ENCODE peak calls at places on chromosomes 5 and 9, in six cellular contexts. F is breast epithelium, K is NCI-H2171, C is anterior cingulate cortex, L is NCI-H1930, Q is neural crest cell. H is an unnamed sample.

GRCh38 chr5:66894480-66895240 is 298.5 kb downstream of the MAST4 start:
- DNase-seq in F (no peak), K (no peak), C (no peak), L (no peak), Q (no peak), H (no peak)

GRCh38 chr5:136062563-136063274 is 33.9 kb downstream of the TGFBI start:
- DNase-seq in F (no peak), K (peak), C (no peak), L (no peak), Q (no peak), H (no peak)

GRCh38 chr5:6780802-6781391 is 67.7 kb downstream of the TENT4A start:
- DNase-seq in F (no peak), K (peak), C (no peak), L (no peak), Q (no peak), H (no peak)

GRCh38 chr5:64836190-64836750 is 67.5 kb downstream of the CWC27 start:
- DNase-seq in F (no peak), K (no peak), C (no peak), L (no peak), Q (no peak), H (no peak)

GRCh38 chr5:52491071-52491828 is 296.5 kb upstream of the ITGA1 start:
- DNase-seq in F (no peak), K (peak), C (no peak), L (peak), Q (no peak), H (no peak)

GRCh38 chr5:476814-477175 is 33.8 kb downstream of the EXOC3 start:
- DNase-seq in F (no peak), K (no peak), C (no peak), L (no peak), Q (no peak), H (no peak)

GRCh38 chr5:44774279-44774880 is 34.4 kb upstream of the MRPS30 start:
- DNase-seq in F (no peak), K (peak), C (no peak), L (peak), Q (no peak), H (no peak)

GRCh38 chr9:116027511-116027910 is 126.1 kb upstream of the PAPPA start:
- DNase-seq in F (no peak), K (no peak), C (no peak), L (no peak), Q (no peak), H (no peak)

GRCh38 chr9:133309608-133310007 is 26.4 kb downstream of the SURF6 start:
- DNase-seq in F (no peak), K (no peak), C (no peak), L (no peak), Q (no peak), H (no peak)

GRCh38 chr5:179820127-179820482 is 600 bp upstream of the SQSTM1 start:
- DNase-seq in F (no peak), K (no peak), C (no peak), L (no peak), Q (no peak), H (no peak)

GRCh38 chr9:126440938-126441337 is 114.3 kb downstream of the MVB12B start:
- DNase-seq in F (no peak), K (no peak), C (peak), L (peak), Q (no peak), H (no peak)

GRCh38 chr5:22889714-22890113 is 36.6 kb upstream of the CDH12 start:
- DNase-seq in F (no peak), K (peak), C (no peak), L (no peak), Q (no peak), H (no peak)

GRCh38 chr5:67248703-67249589 is 52.3 kb upstream of the CD180 start:
- DNase-seq in F (no peak), K (no peak), C (no peak), L (no peak), Q (no peak), H (no peak)

GRCh38 chr9:98318834-98319478 is 63.5 kb upstream of the TBC1D2 start:
- DNase-seq in F (no peak), K (no peak), C (no peak), L (no peak), Q (no peak), H (no peak)

GRCh38 chr9:131657456-131657855 is 82.4 kb downstream of the RAPGEF1 start:
- DNase-seq in F (peak), K (no peak), C (no peak), L (no peak), Q (no peak), H (no peak)

GRCh38 chr5:54915466-54916027 is 69.8 kb downstream of the ESM1 start:
- DNase-seq in F (no peak), K (no peak), C (no peak), L (no peak), Q (no peak), H (no peak)

GRCh38 chr9:134390947-134391318 is 64.7 kb downstream of the RXRA start:
- DNase-seq in F (no peak), K (no peak), C (no peak), L (no peak), Q (no peak), H (no peak)

GRCh38 chr5:177483994-177484901 is 10.8 kb upstream of the DBN1 start:
- DNase-seq in F (no peak), K (no peak), C (no peak), L (no peak), Q (no peak), H (no peak)

GRCh38 chr9:87075537-87075936 is 128.2 kb upstream of the GAS1 start:
- DNase-seq in F (no peak), K (no peak), C (no peak), L (no peak), Q (no peak), H (no peak)

GRCh38 chr9:130977811-130978221 is 31.2 kb upstream of the LAMC3 start:
- DNase-seq in F (no peak), K (no peak), C (no peak), L (no peak), Q (no peak), H (no peak)

GRCh38 chr5:171660438-171660837 is 125.2 kb upstream of the SMIM23 start:
- DNase-seq in F (no peak), K (no peak), C (no peak), L (no peak), Q (no peak), H (no peak)

GRCh38 chr5:125476888-125477585 is 730.6 kb upstream of the ZNF608 start:
- DNase-seq in F (no peak), K (no peak), C (no peak), L (no peak), Q (no peak), H (no peak)

GRCh38 chr9:134413112-134413715 is 87.0 kb downstream of the RXRA start:
- DNase-seq in F (no peak), K (no peak), C (no peak), L (no peak), Q (no peak), H (no peak)

GRCh38 chr5:151773979-151774378 is 2.2 kb downstream of the G3BP1 start:
- DNase-seq in F (no peak), K (no peak), C (no peak), L (no peak), Q (no peak), H (no peak)

GRCh38 chr5:112906637-112907036 is 15.4 kb downstream of the REEP5 start:
- DNase-seq in F (no peak), K (no peak), C (no peak), L (no peak), Q (no peak), H (no peak)

GRCh38 chr5:78407458-78407857 is 47.0 kb downstream of the SCAMP1 start:
- DNase-seq in F (no peak), K (no peak), C (no peak), L (no peak), Q (no peak), H (no peak)

GRCh38 chr5:147805030-147805454 is 22.5 kb upstream of the JAKMIP2 start:
- DNase-seq in F (no peak), K (no peak), C (no peak), L (no peak), Q (no peak), H (peak)

GRCh38 chr9:131347376-131348020 is 46.4 kb upstream of the PRRC2B start:
- DNase-seq in F (no peak), K (no peak), C (no peak), L (no peak), Q (no peak), H (no peak)

GRCh38 chr5:43227655-43228054 is 35.6 kb downstream of the NIM1K start:
- DNase-seq in F (no peak), K (no peak), C (no peak), L (no peak), Q (no peak), H (no peak)

GRCh38 chr9:72823971-72824370 is 128.9 kb downstream of the ALDH1A1 start:
- DNase-seq in F (no peak), K (no peak), C (no peak), L (no peak), Q (no peak), H (no peak)

GRCh38 chr5:29561564-29561963 is 1631.9 kb upstream of the CDH6 start:
- DNase-seq in F (no peak), K (no peak), C (no peak), L (no peak), Q (no peak), H (no peak)

GRCh38 chr9:4293293-4293931 is 6.5 kb downstream of the GLIS3 start:
- DNase-seq in F (no peak), K (no peak), C (no peak), L (no peak), Q (no peak), H (no peak)

GRCh38 chr9:137460363-137461315 is 1.5 kb upstream of the NSMF start:
- DNase-seq in F (no peak), K (no peak), C (no peak), L (no peak), Q (no peak), H (no peak)

GRCh38 chr5:39236718-39237117 is 17.4 kb upstream of the FYB1 start:
- DNase-seq in F (no peak), K (no peak), C (no peak), L (no peak), Q (no peak), H (no peak)

GRCh38 chr5:64767959-64768357 is 533 bp downstream of the SREK1IP1 start:
- DNase-seq in F (no peak), K (no peak), C (peak), L (no peak), Q (peak), H (no peak)

GRCh38 chr9:128104171-128104618 is 23.3 kb downstream of the PTGES2 start:
- DNase-seq in F (no peak), K (no peak), C (no peak), L (no peak), Q (no peak), H (no peak)

GRCh38 chr5:40221796-40222195 is 457.9 kb upstream of the PTGER4 start:
- DNase-seq in F (no peak), K (no peak), C (no peak), L (no peak), Q (no peak), H (no peak)

GRCh38 chr9:126773004-126773607 is 31.7 kb upstream of the ZBTB43 start:
- DNase-seq in F (no peak), K (no peak), C (no peak), L (peak), Q (no peak), H (no peak)

GRCh38 chr5:24005384-24005783 is 498.0 kb downstream of the PRDM9 start:
- DNase-seq in F (no peak), K (no peak), C (no peak), L (no peak), Q (no peak), H (no peak)

GRCh38 chr5:139836469-139837208 is 41.0 kb downstream of the PSD2 start:
- DNase-seq in F (no peak), K (no peak), C (no peak), L (no peak), Q (no peak), H (no peak)

H was measured in CD8-positive, alpha-beta memory T cell.